ENCODE peak calls at places on chromosomes 13 and 19, in four cellular contexts. W, R, M and D are unnamed samples.
A peak's percentile ranks its signal among the peaks of the same experiment; 100 is the strongest.

GRCh38 chr13:65914707-65915106 is 1315.4 kb downstream of the PCDH9 start:
- DNase-seq in W (no peak), M (no peak), R (no peak), D (no peak)

GRCh38 chr19:29596885-29597525 is 9.1 kb upstream of the POP4 start:
- DNase-seq in W (no peak), R (peak; percentile 37), M (no peak), D (no peak)

GRCh38 chr19:49423278-49423984 is at the start of gene PTH2:
- DNase-seq in M (no peak), R (no peak), W (no peak), D (no peak)

GRCh38 chr19:1901940-1902404 is 3.2 kb upstream of the ADAT3 start:
- DNase-seq in W (peak; percentile 49), R (no peak), M (no peak), D (no peak)

GRCh38 chr19:38319421-38320258 is at the start of gene KCNK6:
- DNase-seq in R (peak; percentile 63), M (peak; percentile 82), W (no peak), D (no peak)

GRCh38 chr19:34436716-34437115 is 8.5 kb downstream of the UBA2 start:
- DNase-seq in M (no peak), R (no peak), W (no peak), D (no peak)

GRCh38 chr13:20435616-20436368 is 89.9 kb downstream of the CRYL1 start:
- DNase-seq in W (no peak), R (no peak), M (no peak), D (no peak)

GRCh38 chr13:43830481-43830873 is 43.7 kb upstream of the ENOX1 start:
- DNase-seq in M (no peak), R (peak; percentile 25), W (no peak), D (no peak)

GRCh38 chr19:58353717-58354477 is 605 bp upstream of the A1BG start:
- DNase-seq in R (no peak), W (no peak), M (no peak), D (no peak)

GRCh38 chr19:16917401-16917800 is 28.6 kb downstream of the F2RL3 start:
- DNase-seq in W (no peak), R (no peak), M (no peak), D (no peak)

GRCh38 chr13:48775804-48776203 is 122.1 kb downstream of the CYSLTR2 start:
- DNase-seq in M (no peak), W (no peak), R (peak; percentile 16), D (no peak)

GRCh38 chr19:17205237-17206140 is 9.7 kb upstream of the USE1 start:
- DNase-seq in R (peak; percentile 77), M (peak; percentile 80), W (peak; percentile 70), D (no peak)

GRCh38 chr19:19361075-19361594 is 40.5 kb downstream of the MAU2 start:
- DNase-seq in M (peak; percentile 75), R (peak; percentile 85), W (peak; percentile 77), D (peak; percentile 57)
- H3K27ac ChIP-seq in M (no peak overlapping the region), R (no peak overlapping the region), W (no peak overlapping the region), D (peak overlapping the region; percentile 43)

GRCh38 chr13:99196466-99197256 is 4.0 kb upstream of the UBAC2 start:
- DNase-seq in W (no peak), M (no peak), R (no peak), D (no peak)
- TF ChIP-seq CTCF in W (no peak), M (peak; percentile 35), R (no peak), D (no peak)

DNA sequence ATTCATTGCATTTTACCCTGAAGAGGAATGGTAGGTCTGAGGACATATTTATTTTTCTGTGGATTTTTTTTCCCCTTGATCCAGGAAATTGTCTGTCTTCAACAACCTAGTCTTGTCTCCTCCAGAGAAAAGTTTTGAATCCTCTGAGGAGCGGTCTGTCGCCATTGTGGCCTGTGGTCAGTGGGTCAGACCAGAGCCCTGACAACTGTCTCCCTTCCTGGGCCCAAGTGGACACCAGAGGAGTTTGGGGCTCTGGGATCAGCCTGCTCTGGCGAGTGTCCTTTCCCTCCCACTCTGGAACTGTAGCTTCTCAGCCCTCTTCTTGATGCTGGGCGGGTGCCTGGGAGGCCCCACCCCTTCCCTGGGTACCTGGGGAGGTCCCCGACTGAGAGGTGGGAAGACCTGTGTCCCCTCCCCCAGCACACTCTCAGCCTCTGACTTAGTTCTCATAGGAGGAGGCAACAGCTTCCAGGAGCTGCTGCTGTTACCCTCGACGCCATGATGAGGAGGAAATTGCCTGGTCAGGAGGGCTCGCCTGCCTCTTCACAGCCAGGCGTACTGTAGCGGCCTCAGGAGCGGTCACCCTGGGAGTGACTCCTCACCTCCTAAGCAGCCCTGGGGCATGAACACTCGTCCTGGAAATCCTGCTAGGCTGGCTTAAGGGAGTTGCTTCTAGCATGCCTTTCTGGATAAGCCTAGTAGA is 110.3 kb downstream of the GGACT start:
- DNase-seq in W (no peak), M (no peak), R (no peak), D (no peak)
- H3K4me1 ChIP-seq in W (no peaks in the 10 kb centered on the region), M (no peaks in the 10 kb centered on the region), R (no peaks in the 10 kb centered on the region), D (no peaks in the 10 kb centered on the region)

DNA sequence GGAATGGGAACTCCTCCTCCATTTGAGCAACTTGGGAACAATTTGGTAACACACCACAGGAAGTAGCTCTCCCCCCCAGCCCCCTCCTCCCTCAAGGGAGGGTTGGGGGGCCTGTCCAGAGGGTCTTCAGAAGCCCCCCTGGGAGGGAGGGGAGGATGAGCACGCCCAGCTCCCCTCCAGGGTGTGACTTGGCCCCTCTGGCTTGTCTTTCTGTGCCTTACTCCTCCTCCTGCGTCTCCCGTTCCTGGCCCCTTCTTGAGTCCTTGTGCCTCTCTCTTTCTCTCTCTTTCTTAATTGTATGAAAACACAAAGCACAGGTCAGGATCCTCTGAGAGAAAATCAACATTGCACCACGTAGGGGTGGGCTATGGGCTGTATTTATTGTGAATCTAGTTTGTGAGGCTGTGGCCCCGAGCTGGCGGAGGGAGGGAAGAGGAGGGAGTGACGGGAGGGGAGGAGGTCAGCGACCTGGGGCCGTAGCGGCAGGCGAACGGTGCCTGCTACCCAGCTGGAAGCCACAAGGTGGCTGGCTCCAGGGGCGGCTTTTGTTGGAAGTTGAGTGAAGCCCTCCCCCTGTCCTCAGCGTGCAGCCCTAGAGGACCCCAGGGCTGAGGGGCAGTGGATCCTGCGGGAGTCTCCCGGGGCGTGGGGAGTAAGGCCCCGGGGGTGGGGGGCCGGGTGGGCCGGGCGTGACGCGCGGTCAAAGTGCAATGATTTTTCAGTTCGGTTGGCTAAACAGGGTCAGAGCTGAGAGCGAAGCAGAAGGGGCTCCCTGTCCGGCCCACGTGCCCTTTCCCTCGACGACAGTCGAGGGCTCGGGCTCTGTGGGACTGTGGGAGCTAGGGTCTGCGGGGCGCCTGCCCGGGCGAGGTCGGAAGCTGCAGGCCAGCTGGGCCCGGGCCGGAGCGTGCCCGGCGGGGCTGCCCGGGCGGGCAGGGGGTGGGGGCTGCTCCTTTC is 6.4 kb downstream of the LYL1 start:
- DNase-seq in R (peak; percentile 65), M (no peak), W (no peak), D (no peak)
- H3K27ac ChIP-seq in R (no peak overlapping the region), M (peak overlapping the region; percentile 52), W (no peak overlapping the region), D (peak overlapping the region; percentile 56)

GRCh38 chr13:78129850-78130249 is 211.2 kb upstream of the EDNRB start:
- DNase-seq in R (no peak), W (no peak), M (no peak), D (no peak)

GRCh38 chr13:78136966-78137365 is 218.3 kb upstream of the EDNRB start:
- DNase-seq in R (no peak), M (no peak), W (no peak), D (no peak)

GRCh38 chr13:78133511-78133910 is 214.9 kb upstream of the EDNRB start:
- DNase-seq in R (no peak), M (no peak), W (no peak), D (no peak)

GRCh38 chr13:78137404-78138142 is 218.9 kb upstream of the EDNRB start:
- DNase-seq in M (no peak), R (peak; percentile 82), W (peak; percentile 23), D (no peak)

DNA sequence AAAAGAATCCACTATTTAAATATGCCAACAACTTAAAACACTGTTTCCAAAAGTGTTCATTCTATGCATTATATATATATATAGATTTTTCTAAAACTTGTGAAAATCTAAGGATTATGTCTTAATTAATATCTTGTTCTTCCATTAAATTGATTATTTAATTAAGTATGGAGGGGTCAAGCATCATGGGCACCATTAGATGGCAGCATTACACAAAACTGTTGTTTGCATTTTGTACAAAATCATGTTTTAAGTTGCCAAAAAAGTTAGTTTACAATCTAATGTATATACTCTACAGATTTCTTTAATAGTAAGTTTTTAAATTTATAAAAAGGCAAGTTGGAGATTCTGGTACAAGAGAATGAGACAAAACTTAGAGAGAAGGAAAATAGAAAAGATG is 213.2 kb upstream of the EDNRB start:
- DNase-seq in W (no peak), R (no peak), M (no peak), D (no peak)
- TF ChIP-seq CTCF in W (no peak), R (peak; percentile 41), M (no peak), D (no peak)

DNA sequence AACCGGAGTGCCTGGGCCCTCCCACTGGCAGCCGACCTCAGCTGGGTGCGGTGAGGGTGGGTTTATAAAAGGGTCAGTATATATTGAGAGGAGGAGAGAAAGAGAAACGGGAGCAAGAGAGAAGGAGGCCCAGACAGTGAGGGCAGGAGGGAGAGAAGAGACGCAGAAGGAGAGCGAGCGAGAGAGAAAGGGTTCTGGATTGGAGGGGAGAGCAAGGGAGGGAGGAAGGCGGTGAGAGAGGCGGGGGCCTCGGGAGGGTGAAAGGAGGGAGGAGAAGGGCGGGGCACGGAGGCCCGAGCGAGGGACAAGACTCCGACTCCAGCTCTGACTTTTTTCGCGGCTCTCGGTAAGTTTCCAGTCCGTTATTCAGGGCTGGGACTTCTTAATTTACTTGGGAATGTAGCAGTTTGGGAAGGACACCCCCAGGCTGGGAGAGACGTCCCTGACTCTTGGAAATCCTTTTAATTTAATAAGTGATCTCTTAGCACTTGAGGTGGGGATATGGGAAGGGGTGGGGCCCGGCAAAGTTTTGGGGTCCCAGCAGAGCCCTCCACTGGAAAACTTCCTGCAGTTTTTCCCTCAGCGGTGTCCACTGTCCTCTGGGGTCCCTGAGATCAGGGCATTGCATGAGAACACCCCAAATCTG is at the start of gene EMP3:
- DNase-seq in R (peak; percentile 94), M (peak; percentile 69), W (peak; percentile 90), D (peak; percentile 53)
- H3K4me1 ChIP-seq in R (peaks cover 26% of the 10 kb centered on the region), M (peaks cover 27% of the 10 kb centered on the region), W (peaks cover 27% of the 10 kb centered on the region), D (peaks cover 54% of the 10 kb centered on the region)

DNA sequence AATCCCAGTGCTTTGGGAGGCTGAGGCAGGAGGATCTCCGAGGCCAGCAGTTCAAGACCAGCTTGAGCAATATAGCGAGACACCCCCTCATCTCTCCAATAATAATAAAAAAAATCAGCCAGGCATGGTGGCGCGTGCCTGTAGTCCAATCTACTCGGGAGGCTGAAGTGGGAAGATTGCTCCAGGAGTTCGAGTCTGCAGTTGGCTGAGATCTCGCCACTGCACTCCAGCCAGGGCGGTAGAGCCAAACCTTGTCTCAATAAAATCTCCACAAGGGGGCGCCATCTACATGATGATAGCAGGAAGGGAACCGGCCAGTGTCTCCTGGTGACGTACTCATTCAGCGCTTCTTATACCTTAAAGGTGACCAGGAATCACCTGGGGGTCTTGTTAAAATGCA is 13.6 kb upstream of the C5AR1 start:
- DNase-seq in W (peak; percentile 87), R (peak; percentile 94), M (no peak), D (peak; percentile 58)
- H3K27ac ChIP-seq in W (no peak overlapping the region), R (no peak overlapping the region), M (no peak overlapping the region), D (no peak overlapping the region)

GRCh38 chr19:4495471-4495870 is 22.8 kb downstream of the PLIN4 start:
- DNase-seq in M (peak; percentile 65), W (no peak), R (no peak), D (no peak)
- TF ChIP-seq CTCF in M (peak; percentile 36), W (no peak), R (no peak), D (no peak)